ENCODE peak calls at places on chromosome 6, in five cellular contexts. R is trophoblast cell, N is H9, Q is mesenchymal stem cell, H is H1. L is an unnamed sample.

GRCh38 chr6:71721642-71722041 is 164.7 kb upstream of the RIMS1 start:
- DNase-seq in N (no peak), R (no peak), Q (no peak), H (no peak), L (no peak)

GRCh38 chr6:71395731-71396409 is 107.3 kb downstream of the OGFRL1 start:
- DNase-seq in Q (no peak), H (no peak), N (no peak), R (peak), L (no peak)

GRCh38 chr6:106870824-106871300 is 103.7 kb downstream of the CD24 start:
- DNase-seq in Q (no peak), R (no peak), N (no peak), H (no peak), L (no peak)

GRCh38 chr6:43846556-43846955 is 76.5 kb downstream of the VEGFA start:
- DNase-seq in N (no peak), Q (peak), R (peak), H (no peak), L (no peak)

GRCh38 chr6:36720251-36721141 is 22.9 kb downstream of the RAB44 start:
- DNase-seq in N (no peak), Q (no peak), R (no peak), H (no peak), L (no peak)

GRCh38 chr6:127190552-127190951 is 72.1 kb downstream of the RSPO3 start:
- DNase-seq in R (peak), N (no peak), Q (peak), H (no peak), L (no peak)

GRCh38 chr6:53436904-53437303 is 88.2 kb upstream of the ELOVL5 start:
- DNase-seq in R (no peak), H (no peak), Q (peak), N (no peak), L (no peak)

GRCh38 chr6:70394518-70395300 is 18.6 kb upstream of the FAM135A start:
- DNase-seq in H (no peak), R (peak), N (peak), Q (no peak), L (no peak)

GRCh38 chr6:32087574-32088486 is 21.3 kb downstream of the TNXB start:
- DNase-seq in H (peak), R (peak), Q (peak), N (peak), L (peak)

GRCh38 chr6:161143663-161144430 is 130.0 kb downstream of the AGPAT4 start:
- DNase-seq in R (no peak), N (peak), Q (no peak), H (no peak), L (no peak)

GRCh38 chr6:5995705-5996686 is 10.7 kb downstream of the NRN1 start:
- DNase-seq in N (peak), R (peak), H (no peak), Q (no peak), L (no peak)

GRCh38 chr6:45387236-45387635 is 9.5 kb upstream of the SUPT3H start:
- DNase-seq in Q (no peak), H (no peak), N (no peak), R (peak), L (no peak)

GRCh38 chr6:128071212-128071611 is 170.4 kb upstream of the THEMIS start:
- DNase-seq in N (no peak), R (no peak), Q (no peak), H (no peak), L (no peak)

GRCh38 chr6:10297825-10298224 is 117.0 kb downstream of the TFAP2A start:
- DNase-seq in R (peak), H (no peak), N (no peak), Q (peak), L (no peak)

GRCh38 chr6:157264701-157265100 is 58.6 kb downstream of the TMEM242 start:
- DNase-seq in N (no peak), R (no peak), H (no peak), Q (no peak), L (no peak)

GRCh38 chr6:80489911-80490635 is 383.6 kb downstream of the BCKDHB start:
- DNase-seq in Q (no peak), N (no peak), R (no peak), H (no peak), L (no peak)

GRCh38 chr6:131992557-131992956 is 41.4 kb upstream of the CCN2 start:
- DNase-seq in R (no peak), H (no peak), Q (no peak), N (no peak), L (no peak)

DNA sequence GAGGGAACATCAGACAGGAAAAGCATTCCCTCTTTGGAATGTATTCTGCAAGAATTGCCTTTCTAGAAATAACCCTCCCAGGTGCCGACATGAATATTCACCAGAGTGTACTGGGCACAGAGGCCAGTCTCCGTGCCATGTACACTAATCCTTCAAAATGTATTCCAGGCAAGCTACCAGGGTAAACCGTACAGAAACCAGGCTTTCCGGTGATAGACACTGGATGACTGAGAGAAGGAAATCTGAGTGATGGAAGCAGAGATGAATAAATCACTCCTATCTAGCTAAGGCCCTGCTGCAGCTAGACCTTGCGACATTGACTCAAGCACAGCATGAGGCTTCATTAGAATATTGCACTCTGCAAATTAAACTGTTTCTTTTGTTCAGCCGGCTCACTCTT is 370.0 kb downstream of the BTBD9 start:
- DNase-seq in N (no peak), Q (peak), R (no peak), H (no peak), L (no peak)
- H3K4ac ChIP-seq in N (no peak), Q (no peak), R (no peak), H (no peak), L (no peak)

DNA sequence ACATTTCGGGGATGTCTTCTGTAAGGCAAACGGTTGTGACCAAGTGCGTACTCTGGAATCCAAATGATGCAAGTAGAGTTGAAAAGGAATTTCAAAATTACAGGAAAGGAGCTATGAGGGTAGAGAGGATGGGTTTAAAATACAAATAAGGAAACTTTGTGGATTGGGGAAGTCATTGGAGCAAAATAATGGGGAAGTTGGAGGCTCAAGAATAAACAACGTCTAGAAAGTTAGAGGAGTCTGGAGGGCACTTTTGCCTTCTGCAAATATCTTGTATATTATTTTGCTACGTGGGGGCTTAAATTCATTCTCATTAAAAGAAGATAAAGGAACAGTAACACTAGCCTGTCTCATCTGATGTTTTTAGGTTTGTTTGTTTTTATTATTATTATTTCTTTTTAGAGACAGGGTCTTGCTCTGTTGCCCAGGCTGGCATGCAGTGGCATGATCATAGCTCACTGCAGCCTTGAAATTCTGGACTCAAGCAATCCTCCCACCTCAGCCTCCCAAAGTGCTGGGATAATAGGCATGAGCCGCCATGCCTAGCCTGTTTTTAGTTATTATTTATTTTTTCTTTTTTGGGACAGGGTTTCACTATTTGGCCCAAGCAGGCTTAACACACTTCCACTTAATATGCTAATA is 55.0 kb upstream of the TNFAIP3 start:
- DNase-seq in Q (no peak), R (peak), N (no peak), H (no peak), L (no peak)
- H2BK12ac ChIP-seq in Q (no peak), R (no peak), N (no peak), H (no peak), L (no peak)

GRCh38 chr6:167276772-167277533 is 14.2 kb upstream of the UNC93A start:
- DNase-seq in R (no peak), N (no peak), Q (no peak), H (no peak), L (no peak)
- H3K4ac ChIP-seq in R (no peak), N (no peak), Q (no peak), H (peak), L (no peak)

DNA sequence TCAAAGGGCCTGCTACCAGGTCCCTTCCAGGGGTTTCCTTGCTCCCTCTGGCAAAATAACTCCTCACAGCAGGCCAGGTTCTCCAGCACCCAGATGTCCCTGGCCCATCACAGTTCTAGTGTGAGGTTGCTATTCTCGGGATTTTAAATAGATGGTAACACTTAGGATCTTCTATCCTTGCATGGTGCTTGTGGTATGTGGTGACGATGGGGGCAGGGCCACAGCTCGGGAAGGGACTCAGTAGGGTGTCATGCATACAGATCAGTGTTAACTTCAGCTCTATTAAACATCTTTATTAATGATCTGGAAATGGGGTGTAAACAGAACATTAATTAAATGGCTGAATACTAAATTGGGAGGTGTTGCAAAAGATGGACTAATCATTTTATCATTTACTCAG is 323.8 kb downstream of the QKI start:
- DNase-seq in R (no peak), Q (no peak), N (no peak), H (no peak), L (no peak)
- H2BK12ac ChIP-seq in R (no peak), Q (peak), N (no peak), H (no peak), L (no peak)

DNA sequence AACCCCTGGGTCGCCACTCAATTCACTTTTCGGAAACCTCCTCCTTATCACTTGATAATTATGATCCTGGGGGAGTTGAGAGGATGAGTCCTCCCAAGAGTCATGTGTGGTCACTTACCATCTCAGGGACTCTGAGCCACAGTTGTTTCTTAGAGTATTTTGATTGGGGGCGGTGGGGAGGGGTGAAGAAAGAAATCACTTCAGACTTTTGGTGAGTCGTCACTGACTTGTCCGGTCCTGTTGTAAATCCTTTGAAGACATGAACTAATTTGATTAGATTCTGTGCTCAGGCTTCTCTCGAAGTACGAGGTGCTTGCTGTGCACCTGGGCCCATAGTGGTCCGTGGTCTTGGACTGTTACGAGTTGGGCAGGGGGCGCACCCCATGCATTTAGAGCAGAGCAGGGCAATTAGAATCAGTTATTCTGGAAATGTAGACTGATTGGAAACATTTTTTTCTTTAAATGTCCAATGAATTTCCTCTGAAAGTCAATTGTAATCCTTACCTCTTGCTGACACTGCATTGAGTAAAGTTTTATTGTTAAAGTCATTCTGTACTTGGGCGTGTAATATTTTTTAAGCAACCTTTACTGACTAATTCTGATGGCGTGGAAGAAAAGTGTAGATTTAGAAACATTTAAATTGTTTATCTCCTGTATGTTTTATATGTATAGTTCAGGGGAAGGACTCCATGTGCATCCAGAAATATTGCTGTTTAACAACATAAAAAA is 173.4 kb downstream of the SLC16A10 start:
- DNase-seq in R (no peak), Q (peak), H (no peak), N (no peak), L (no peak)
- H3K4ac ChIP-seq in R (peak), Q (no peak), H (no peak), N (no peak), L (no peak)

DNA sequence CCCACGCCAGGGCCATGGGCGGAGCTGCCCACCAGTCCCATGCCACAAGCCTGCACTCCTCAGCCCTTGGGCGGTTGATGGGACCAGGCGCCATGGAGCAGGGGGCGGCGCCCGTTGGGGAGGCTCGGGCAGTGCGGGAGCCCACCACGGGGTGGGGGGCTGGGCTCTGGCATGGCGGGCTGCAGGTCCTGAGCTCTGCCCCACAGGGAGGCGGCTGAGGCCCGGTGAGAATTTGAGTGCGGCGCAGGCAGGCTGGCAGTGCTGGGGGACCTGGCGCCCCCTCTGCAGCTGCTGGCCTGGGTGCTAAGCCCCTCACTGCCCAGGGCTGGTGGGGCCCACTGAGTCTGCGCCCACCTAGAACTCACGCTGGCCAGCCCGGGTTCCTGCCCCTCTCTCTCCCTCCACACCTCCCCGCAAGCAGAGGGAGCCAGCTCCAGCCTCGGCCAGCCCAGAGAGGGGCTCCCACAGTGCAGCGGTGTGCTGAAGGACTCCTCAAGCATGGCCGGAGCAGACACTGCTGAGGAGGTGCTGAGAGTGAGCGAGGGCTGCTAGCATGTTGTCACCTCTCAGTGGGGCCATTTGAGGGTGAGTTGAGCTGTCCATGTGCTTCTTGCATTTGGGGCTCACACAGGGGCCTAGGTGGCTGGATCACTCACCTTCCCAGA is 4.0 kb downstream of the MRAP2 start:
- DNase-seq in R (no peak), H (no peak), N (no peak), Q (no peak), L (no peak)
- H2BK12ac ChIP-seq in R (no peak), H (no peak), N (no peak), Q (no peak), L (no peak)

DNA sequence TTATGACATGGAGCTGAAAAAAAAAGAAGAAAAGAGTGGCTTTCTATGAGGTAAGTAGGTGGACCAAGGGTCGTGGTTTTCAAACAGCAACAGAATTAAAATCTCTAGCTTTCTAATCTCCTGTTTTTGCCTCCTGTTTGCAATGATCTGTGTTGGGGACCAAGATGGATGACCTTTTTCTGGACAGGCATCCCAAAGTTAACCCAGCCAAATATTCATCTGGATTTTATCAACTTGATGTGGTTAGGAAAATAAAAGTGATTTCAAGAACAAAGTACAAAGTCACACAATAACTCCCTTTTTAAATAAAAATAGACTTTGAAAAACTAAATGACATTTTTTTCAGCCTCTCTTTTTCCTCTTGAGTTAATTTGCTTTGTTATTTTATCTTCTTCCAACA is 282.1 kb upstream of the PRDM1 start:
- DNase-seq in H (no peak), N (no peak), R (no peak), Q (no peak), L (no peak)
- H3K4ac ChIP-seq in H (no peak), N (no peak), R (no peak), Q (no peak), L (no peak)

GRCh38 chr6:21102624-21103023 is 490.9 kb upstream of the SOX4 start:
- DNase-seq in N (no peak), R (peak), H (no peak), Q (no peak), L (no peak)

GRCh38 chr6:21100959-21101358 is 492.6 kb upstream of the SOX4 start:
- DNase-seq in R (no peak), H (no peak), Q (no peak), N (no peak), L (no peak)

GRCh38 chr6:21102201-21102600 is 491.4 kb upstream of the SOX4 start:
- DNase-seq in Q (no peak), H (no peak), N (no peak), R (no peak), L (no peak)

GRCh38 chr6:21103626-21104224 is 489.8 kb upstream of the SOX4 start:
- DNase-seq in Q (no peak), R (peak), N (no peak), H (no peak), L (no peak)

GRCh38 chr6:21101694-21102093 is 491.9 kb upstream of the SOX4 start:
- DNase-seq in R (no peak), Q (no peak), N (no peak), H (no peak), L (no peak)
- H2BK12ac ChIP-seq in R (no peak), Q (no peak), N (no peak), H (no peak), L (no peak)